ENCODE peak calls at places on chromosomes 12 and 14, in six cellular contexts. One of them, this sample, is unnamed.

GRCh38 chr14:88225721-88226120 is 97.3 kb downstream of the KCNK10 start:
- DNase-seq in uterus: no peak
- DNase-seq in AG09319: no peak
- DNase-seq in AG04449: no peak
- DNase-seq in GM13977: no peak
- DNase-seq in neural crest cell: no peak
- DNase-seq in this sample: no peak

GRCh38 chr14:54856152-54856551 is 46.5 kb downstream of the GCH1 start:
- DNase-seq in neural crest cell: no peak
- DNase-seq in uterus: no peak
- DNase-seq in AG04449: no peak
- DNase-seq in AG09319: no peak
- DNase-seq in GM13977: no peak
- DNase-seq in this sample: no peak

GRCh38 chr14:101198398-101199027 is 295.0 kb upstream of the RTL1 start:
- DNase-seq in GM13977: no peak
- DNase-seq in AG04449: no peak
- DNase-seq in neural crest cell: no peak
- DNase-seq in uterus: peak
- DNase-seq in AG09319: no peak
- DNase-seq in this sample: no peak

GRCh38 chr14:28141662-28142061 is 624.9 kb upstream of the FOXG1 start:
- DNase-seq in AG04449: no peak
- DNase-seq in uterus: no peak
- DNase-seq in GM13977: no peak
- DNase-seq in neural crest cell: no peak
- DNase-seq in AG09319: no peak
- DNase-seq in this sample: no peak

GRCh38 chr12:131682511-131682895 is 28.4 kb upstream of the SFSWAP start:
- DNase-seq in AG04449: no peak
- DNase-seq in neural crest cell: no peak
- DNase-seq in AG09319: no peak
- DNase-seq in GM13977: no peak
- DNase-seq in uterus: no peak
- DNase-seq in this sample: no peak

GRCh38 chr12:116067892-116068291 is 209.6 kb downstream of the MED13L start:
- DNase-seq in AG04449: no peak
- DNase-seq in uterus: no peak
- DNase-seq in AG09319: no peak
- DNase-seq in GM13977: no peak
- DNase-seq in neural crest cell: no peak
- DNase-seq in this sample: no peak

GRCh38 chr12:128817115-128818015 is 6.4 kb downstream of the SLC15A4 start:
- DNase-seq in AG09319: no peak
- DNase-seq in uterus: peak
- DNase-seq in neural crest cell: no peak
- DNase-seq in AG04449: no peak
- DNase-seq in GM13977: peak
- DNase-seq in this sample: no peak

GRCh38 chr12:113214938-113215400 is 6.3 kb upstream of the TPCN1 start:
- DNase-seq in neural crest cell: no peak
- DNase-seq in AG04449: peak
- DNase-seq in AG09319: peak
- DNase-seq in GM13977: no peak
- DNase-seq in uterus: peak
- DNase-seq in this sample: no peak

GRCh38 chr12:3088251-3088650 is 11.1 kb downstream of the TSPAN9 start:
- DNase-seq in uterus: no peak
- DNase-seq in neural crest cell: no peak
- DNase-seq in AG04449: no peak
- DNase-seq in GM13977: no peak
- DNase-seq in AG09319: no peak
- DNase-seq in this sample: no peak

GRCh38 chr12:18696971-18697602 is 40.7 kb downstream of the PLCZ1 start:
- DNase-seq in uterus: no peak
- DNase-seq in neural crest cell: no peak
- DNase-seq in GM13977: no peak
- DNase-seq in AG04449: no peak
- DNase-seq in AG09319: no peak
- DNase-seq in this sample: no peak

GRCh38 chr12:95633049-95633545 is 81.8 kb upstream of the USP44 start:
- DNase-seq in neural crest cell: no peak
- DNase-seq in uterus: peak
- DNase-seq in AG09319: peak
- DNase-seq in AG04449: no peak
- DNase-seq in GM13977: no peak
- DNase-seq in this sample: no peak

GRCh38 chr14:23376477-23377200 is at the start of gene CMTM5:
- DNase-seq in AG09319: no peak
- DNase-seq in uterus: no peak
- DNase-seq in neural crest cell: peak
- DNase-seq in GM13977: no peak
- DNase-seq in AG04449: no peak
- DNase-seq in this sample: no peak

GRCh38 chr12:41946106-41946505 is 198.6 kb downstream of the GXYLT1 start:
- DNase-seq in AG09319: no peak
- DNase-seq in neural crest cell: no peak
- DNase-seq in AG04449: no peak
- DNase-seq in uterus: no peak
- DNase-seq in GM13977: no peak
- DNase-seq in this sample: no peak

GRCh38 chr14:35416108-35416750 is 11.7 kb upstream of the NFKBIA start:
- DNase-seq in uterus: no peak
- DNase-seq in neural crest cell: no peak
- DNase-seq in AG04449: no peak
- DNase-seq in GM13977: no peak
- DNase-seq in AG09319: no peak
- DNase-seq in this sample: no peak

GRCh38 chr14:106459971-106460730 is 933.8 kb downstream of the TMEM121 start:
- DNase-seq in uterus: no peak
- DNase-seq in AG09319: no peak
- DNase-seq in GM13977: no peak
- DNase-seq in neural crest cell: no peak
- DNase-seq in AG04449: no peak
- DNase-seq in this sample: no peak

GRCh38 chr12:15563683-15564082 is 225.5 kb downstream of the EPS8 start:
- DNase-seq in GM13977: no peak
- DNase-seq in AG04449: no peak
- DNase-seq in uterus: no peak
- DNase-seq in AG09319: no peak
- DNase-seq in neural crest cell: no peak
- DNase-seq in this sample: no peak

GRCh38 chr12:118373628-118374027 is 921 bp upstream of the TAOK3 start:
- DNase-seq in neural crest cell: no peak
- DNase-seq in AG09319: no peak
- DNase-seq in GM13977: no peak
- DNase-seq in uterus: no peak
- DNase-seq in AG04449: no peak
- DNase-seq in this sample: no peak

GRCh38 chr12:68536885-68537284 is 73.8 kb upstream of the RAP1B start:
- DNase-seq in uterus: no peak
- DNase-seq in GM13977: no peak
- DNase-seq in AG04449: no peak
- DNase-seq in AG09319: no peak
- DNase-seq in neural crest cell: no peak
- DNase-seq in this sample: no peak

GRCh38 chr12:39920647-39921046 is 185.2 kb downstream of the SLC2A13 start:
- DNase-seq in neural crest cell: no peak
- DNase-seq in AG04449: no peak
- DNase-seq in GM13977: no peak
- DNase-seq in uterus: no peak
- DNase-seq in AG09319: no peak
- DNase-seq in this sample: no peak

GRCh38 chr14:81302613-81303012 is 81.9 kb upstream of the GTF2A1 start:
- DNase-seq in uterus: no peak
- DNase-seq in neural crest cell: no peak
- DNase-seq in AG09319: no peak
- DNase-seq in GM13977: no peak
- DNase-seq in AG04449: no peak
- DNase-seq in this sample: no peak
- TF ChIP-seq CTCF in uterus: no peak
- TF ChIP-seq CTCF in neural crest cell: peak
- TF ChIP-seq CTCF in AG09319: no peak
- TF ChIP-seq CTCF in GM13977: no peak
- TF ChIP-seq CTCF in AG04449: no peak
- TF ChIP-seq CTCF in this sample: no peak

DNA sequence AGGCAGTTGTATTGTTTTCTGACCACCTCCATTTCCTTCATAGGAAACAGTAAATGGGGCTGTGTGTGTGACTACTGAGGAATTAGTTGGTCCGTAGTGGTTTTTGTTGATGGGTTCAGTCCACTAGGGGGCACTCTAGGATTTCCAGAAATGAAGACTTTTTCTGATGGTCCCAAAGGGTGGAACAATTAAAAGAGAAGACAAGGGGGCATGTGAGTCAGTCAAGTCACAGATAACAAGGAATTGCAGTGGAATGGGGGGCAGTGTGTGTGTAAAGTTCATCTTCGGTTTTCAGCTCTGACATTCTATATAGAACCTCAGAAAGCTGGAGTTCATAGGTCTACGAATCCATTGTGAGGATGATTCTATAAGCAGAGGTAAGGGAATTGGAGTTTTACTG is 186.6 kb upstream of the OR4E1 start:
- DNase-seq in GM13977: peak
- DNase-seq in neural crest cell: no peak
- DNase-seq in uterus: no peak
- DNase-seq in AG09319: no peak
- DNase-seq in AG04449: no peak
- DNase-seq in this sample: peak
- TF ChIP-seq CTCF in GM13977: peak
- TF ChIP-seq CTCF in neural crest cell: peak
- TF ChIP-seq CTCF in uterus: no peak
- TF ChIP-seq CTCF in AG09319: peak
- TF ChIP-seq CTCF in AG04449: no peak
- TF ChIP-seq CTCF in this sample: peak

GRCh38 chr14:99531221-99532096 is 50.2 kb downstream of the CCNK start:
- DNase-seq in AG09319: no peak
- DNase-seq in neural crest cell: no peak
- DNase-seq in uterus: no peak
- DNase-seq in GM13977: no peak
- DNase-seq in AG04449: peak
- DNase-seq in this sample: no peak
- TF ChIP-seq CTCF in AG09319: no peak
- TF ChIP-seq CTCF in neural crest cell: no peak
- TF ChIP-seq CTCF in uterus: no peak
- TF ChIP-seq CTCF in GM13977: no peak
- TF ChIP-seq CTCF in AG04449: no peak
- TF ChIP-seq CTCF in this sample: no peak

GRCh38 chr14:75162631-75163030 is 13.8 kb downstream of the TMED10 start:
- DNase-seq in neural crest cell: no peak
- DNase-seq in GM13977: no peak
- DNase-seq in AG04449: no peak
- DNase-seq in AG09319: no peak
- DNase-seq in uterus: no peak
- DNase-seq in this sample: no peak
- TF ChIP-seq CTCF in neural crest cell: peak
- TF ChIP-seq CTCF in GM13977: peak
- TF ChIP-seq CTCF in AG04449: no peak
- TF ChIP-seq CTCF in AG09319: no peak
- TF ChIP-seq CTCF in uterus: no peak
- TF ChIP-seq CTCF in this sample: no peak

DNA sequence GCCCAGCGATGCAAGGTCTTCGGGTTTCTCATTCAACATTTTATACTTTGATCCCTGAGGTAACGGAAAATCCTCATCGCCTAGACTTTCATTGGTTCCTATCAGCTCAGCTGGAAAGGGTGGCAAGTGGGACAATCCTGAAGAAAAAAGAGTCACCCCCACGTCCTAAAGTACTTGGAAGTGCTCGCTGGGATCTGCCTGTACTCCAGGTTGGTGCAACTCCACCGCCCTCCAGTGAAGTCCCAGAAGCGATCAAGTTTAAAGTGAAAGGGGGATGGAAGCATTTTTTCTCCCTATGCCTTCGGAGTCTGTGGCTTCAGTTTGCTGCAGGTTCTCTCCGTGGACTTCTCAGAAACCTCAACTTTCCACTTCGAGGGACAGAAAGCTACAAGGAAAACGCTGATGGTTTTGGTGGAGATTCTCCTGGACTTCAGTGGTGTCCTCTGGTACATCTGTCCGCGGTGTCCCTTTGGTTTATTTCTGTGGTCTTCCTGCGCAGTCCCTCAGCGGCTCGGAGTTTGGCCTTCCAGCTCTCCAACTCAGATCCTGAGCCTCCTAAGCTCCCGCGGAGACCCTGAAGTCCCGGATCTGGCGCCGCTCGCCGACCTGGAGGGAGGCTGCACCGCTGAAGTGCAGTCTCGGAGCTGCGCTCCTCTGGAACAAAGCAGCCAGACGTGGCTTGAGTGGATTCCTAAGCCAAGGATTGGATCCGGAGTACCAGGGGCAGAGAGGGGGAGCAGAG is 1.7 kb upstream of the LRFN5 start:
- DNase-seq in AG04449: no peak
- DNase-seq in uterus: peak
- DNase-seq in GM13977: no peak
- DNase-seq in neural crest cell: peak
- DNase-seq in AG09319: peak
- DNase-seq in this sample: peak
- TF ChIP-seq CTCF in AG04449: no peak
- TF ChIP-seq CTCF in uterus: no peak
- TF ChIP-seq CTCF in GM13977: no peak
- TF ChIP-seq CTCF in neural crest cell: no peak
- TF ChIP-seq CTCF in AG09319: no peak
- TF ChIP-seq CTCF in this sample: no peak

DNA sequence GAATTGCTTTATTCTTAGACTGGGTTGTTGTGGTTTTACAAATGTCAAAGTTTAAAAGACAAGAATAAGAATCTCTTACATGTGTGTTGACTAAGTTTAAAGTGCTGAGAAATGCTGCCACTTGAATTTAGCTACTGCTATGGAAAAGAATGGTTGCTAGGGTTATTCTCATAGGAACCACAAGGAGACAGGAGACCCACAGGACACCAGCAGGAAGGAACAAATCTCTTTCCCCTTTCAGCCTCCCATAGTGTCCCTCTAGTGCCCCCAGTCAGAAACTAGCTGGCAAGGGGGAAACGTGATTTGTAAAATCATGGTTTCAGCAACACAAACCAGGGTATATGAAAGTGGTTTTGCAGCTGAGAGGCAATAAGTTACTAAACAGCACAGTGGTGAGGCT is 102.7 kb downstream of the ST8SIA1 start:
- DNase-seq in AG09319: no peak
- DNase-seq in AG04449: no peak
- DNase-seq in uterus: no peak
- DNase-seq in neural crest cell: no peak
- DNase-seq in GM13977: no peak
- DNase-seq in this sample: no peak
- TF ChIP-seq CTCF in AG09319: peak
- TF ChIP-seq CTCF in AG04449: no peak
- TF ChIP-seq CTCF in uterus: no peak
- TF ChIP-seq CTCF in neural crest cell: no peak
- TF ChIP-seq CTCF in GM13977: no peak
- TF ChIP-seq CTCF in this sample: no peak

This sample was measured in endothelial cell.